ENCODE peak calls at places on chromosomes 13 and 19, in eight cellular contexts. V is endothelial cell of umbilical vein, L is tibial nerve, E is A549, B is IMR-90, U is upper lobe of left lung, A is esophagus muscularis mucosa, G is NB4. J is an unnamed sample.

GRCh38 chr13:21677075-21677628 is 6.3 kb downstream of the FGF9 start:
- DNase-seq in V (no peak), L (no peak), E (no peak), B (no peak), U (no peak), A (no peak), G (no peak), J (no peak)

GRCh38 chr13:21025539-21025938 is 35.8 kb downstream of the LATS2 start:
- DNase-seq in V (no peak), L (no peak), E (no peak), B (no peak), U (no peak), A (no peak), G (no peak), J (no peak)

GRCh38 chr13:66036024-66036614 is 1194.0 kb downstream of the PCDH9 start:
- DNase-seq in V (peak; percentile 4), L (no peak), E (no peak), B (peak; percentile 4), U (no peak), A (no peak), G (no peak), J (no peak)

GRCh38 chr13:77980592-77980991 is 62.0 kb upstream of the EDNRB start:
- DNase-seq in V (peak; percentile 86), L (no peak), E (peak; percentile 31), B (peak; percentile 81), U (no peak), A (no peak), G (no peak), J (no peak)

GRCh38 chr19:32720216-32720935 is 809 bp downstream of the TDRD12 start:
- DNase-seq in V (no peak), L (no peak), E (no peak), B (no peak), U (no peak), A (no peak), G (no peak), J (no peak)

GRCh38 chr13:20702945-20703784 is at the start of gene IL17D:
- DNase-seq in V (peak; percentile 42), L (no peak), E (no peak), B (no peak), U (peak; percentile 91), A (no peak), G (peak; percentile 69), J (no peak)

GRCh38 chr19:46431824-46432223 is 3.1 kb upstream of the PNMA8C start:
- DNase-seq in V (no peak), L (no peak), E (peak; percentile 34), B (no peak), U (no peak), A (no peak), G (no peak), J (no peak)

GRCh38 chr13:99227331-99227900 is 26.8 kb downstream of the UBAC2 start:
- DNase-seq in V (no peak), L (no peak), E (no peak), B (no peak), U (no peak), A (no peak), G (no peak), J (no peak)

GRCh38 chr13:41460930-41461329 is 3.6 kb downstream of the RGCC start:
- DNase-seq in V (no peak), L (no peak), E (no peak), B (no peak), U (no peak), A (no peak), G (no peak), J (no peak)

GRCh38 chr19:18603255-18603957 is 3.2 kb downstream of the CRLF1 start:
- DNase-seq in V (no peak), L (no peak), E (peak; percentile 38), B (no peak), U (peak; percentile 73), A (no peak), G (peak; percentile 42), J (peak; percentile 83)

GRCh38 chr19:46341937-46342336 is 5.0 kb upstream of the PPP5C start:
- DNase-seq in V (no peak), L (no peak), E (no peak), B (no peak), U (no peak), A (no peak), G (no peak), J (no peak)

GRCh38 chr19:44704982-44705381 is 6.0 kb downstream of the CEACAM16 start:
- DNase-seq in V (no peak), L (no peak), E (no peak), B (no peak), U (no peak), A (no peak), G (no peak), J (no peak)

GRCh38 chr19:44708940-44709339 is 10.0 kb downstream of the CEACAM16 start:
- DNase-seq in V (no peak), L (no peak), E (no peak), B (no peak), U (no peak), A (no peak), G (no peak), J (no peak)

GRCh38 chr19:44705502-44706010 is 6.6 kb downstream of the CEACAM16 start:
- DNase-seq in V (no peak), L (no peak), E (no peak), B (no peak), U (peak; percentile 24), A (no peak), G (no peak), J (no peak)

GRCh38 chr19:44707794-44708193 is 8.8 kb downstream of the CEACAM16 start:
- DNase-seq in V (no peak), L (no peak), E (no peak), B (no peak), U (peak; percentile 78), A (no peak), G (no peak), J (no peak)

DNA sequence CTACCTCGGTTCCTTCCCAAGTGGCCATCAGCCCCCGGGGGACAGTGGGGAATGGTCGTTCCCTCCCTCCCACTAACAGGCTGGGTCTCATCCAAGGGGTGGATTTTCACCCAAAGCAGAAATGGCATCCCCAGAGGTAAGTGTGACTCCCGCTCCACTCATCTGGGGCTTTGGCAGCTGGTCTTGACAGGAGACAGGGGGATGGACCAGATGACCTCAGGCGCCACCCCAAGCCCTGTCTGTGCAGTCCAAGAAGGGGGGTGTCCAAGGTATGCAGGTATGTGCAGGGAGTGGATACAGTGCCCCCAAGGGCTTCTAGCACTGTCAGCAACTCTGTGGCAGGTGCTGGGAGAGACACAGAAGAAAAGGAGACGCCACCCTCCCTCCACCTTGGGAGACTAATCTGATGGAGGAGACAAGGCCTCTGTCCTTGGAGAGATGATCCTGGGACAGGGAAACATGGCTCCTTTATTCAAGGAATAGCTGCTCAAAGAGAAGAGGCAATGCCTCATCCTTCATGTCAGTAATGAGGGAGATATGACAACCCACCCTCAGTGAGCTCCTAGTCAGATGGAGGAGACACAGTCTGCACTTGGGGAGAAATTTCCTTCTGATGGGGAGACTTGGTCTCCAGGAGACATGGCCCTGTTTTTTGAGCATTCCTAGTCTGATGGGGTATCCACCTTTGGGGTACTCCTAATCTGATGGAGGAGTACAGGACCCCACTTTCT is 7.7 kb downstream of the CEACAM16 start:
- DNase-seq in V (no peak), L (no peak), E (no peak), B (no peak), U (no peak), A (no peak), G (no peak), J (no peak)
- TF ChIP-seq CTCF in V (no peak), L (no peak), E (no peak), B (no peak), U (no peak), A (no peak), G (no peak), J (no peak)

GRCh38 chr19:49491804-49492572 is 4.2 kb upstream of the RPS11 start:
- DNase-seq in V (no peak), L (no peak), E (no peak), B (no peak), U (no peak), A (no peak), G (no peak), J (no peak)

GRCh38 chr19:49492573-49493411 is 3.4 kb upstream of the RPS11 start:
- DNase-seq in V (peak; percentile 28), L (no peak), E (peak; percentile 83), B (peak; percentile 27), U (no peak), A (no peak), G (peak; percentile 63), J (no peak)

GRCh38 chr19:49490287-49491029 is 3.0 kb downstream of the RPL13A start:
- DNase-seq in V (no peak), L (no peak), E (no peak), B (no peak), U (no peak), A (no peak), G (no peak), J (no peak)

GRCh38 chr19:49489601-49490167 is 2.3 kb downstream of the RPL13A start:
- DNase-seq in V (no peak), L (no peak), E (peak; percentile 78), B (no peak), U (no peak), A (no peak), G (no peak), J (no peak)

DNA sequence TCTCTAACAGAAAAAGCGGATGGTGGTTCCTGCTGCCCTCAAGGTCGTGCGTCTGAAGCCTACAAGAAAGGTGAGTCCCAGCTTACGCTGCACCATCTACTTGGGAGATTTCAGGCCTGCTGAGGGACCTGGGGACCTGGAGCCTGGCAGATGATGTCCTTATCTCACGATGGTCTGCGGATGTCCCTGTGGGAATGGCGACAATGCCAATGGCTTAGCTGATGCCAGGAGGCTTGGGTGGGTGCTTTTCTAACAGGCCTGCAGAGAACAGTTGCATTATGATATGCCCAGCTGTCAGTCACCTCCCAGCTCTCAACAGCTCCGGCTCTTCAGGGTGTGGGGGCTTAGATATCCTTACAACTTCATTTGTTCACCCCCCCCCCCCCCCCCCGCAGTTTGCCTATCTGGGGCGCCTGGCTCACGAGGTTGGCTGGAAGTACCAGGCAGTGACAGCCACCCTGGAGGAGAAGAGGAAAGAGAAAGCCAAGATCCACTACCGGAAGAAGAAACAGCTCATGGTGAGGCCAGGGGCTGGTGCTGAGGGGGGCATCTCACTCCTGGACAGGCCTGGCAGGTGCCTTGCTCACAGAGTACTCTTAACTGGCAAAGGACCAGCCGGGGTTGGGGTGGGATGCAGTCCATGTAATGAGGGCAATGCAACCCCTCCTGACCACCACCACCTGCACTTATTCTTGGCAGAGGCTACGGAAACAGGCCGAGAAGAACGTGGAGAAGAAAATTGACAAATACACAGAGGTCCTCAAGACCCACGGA is 3.8 kb downstream of the RPL13A start:
- DNase-seq in V (no peak), L (no peak), E (no peak), B (no peak), U (no peak), A (no peak), G (no peak), J (no peak)
- TF ChIP-seq POLR2A in V (no peak), L (no peak), E (no peak), B (no peak), U (no peak), A (no peak), G (no peak), J (no peak)

GRCh38 chr19:41638624-41639023 is 11.8 kb upstream of the CEACAM4 start:
- DNase-seq in V (no peak), L (no peak), E (no peak), B (no peak), U (no peak), A (no peak), G (peak; percentile 34), J (no peak)
- H3K4me3 ChIP-seq in V (no peak overlapping the region), L (no peak overlapping the region), E (no peak overlapping the region), B (no peak overlapping the region), U (no peak overlapping the region), A (no peak overlapping the region), G (no peak overlapping the region), J (no peak overlapping the region)

GRCh38 chr19:56543776-56544175 is 5.0 kb downstream of the ZFP28 start:
- DNase-seq in V (no peak), L (no peak), E (no peak), B (no peak), U (no peak), A (no peak), G (no peak), J (no peak)

GRCh38 chr19:56547535-56547934 is 8.8 kb downstream of the ZFP28 start:
- DNase-seq in V (no peak), L (no peak), E (no peak), B (no peak), U (no peak), A (no peak), G (no peak), J (no peak)
- TF ChIP-seq CTCF in V (peak; percentile 2), L (no peak), E (no peak), B (no peak), U (no peak), A (no peak), G (no peak), J (no peak)